ENCODE peak calls at places on chromosomes 1 and 21, in four cellular contexts. C is BE2C, J is GM20000, L is PC-9. P is an unnamed sample.

GRCh38 chr1:201463071-201463552 is 5.9 kb downstream of the PHLDA3 start:
- DNase-seq in J (no peak), L (peak), C (no peak), P (no peak)

GRCh38 chr21:42486551-42486950 is 9.5 kb downstream of the RSPH1 start:
- DNase-seq in J (no peak), L (no peak), C (no peak), P (no peak)

GRCh38 chr1:163730366-163730765 is 408.6 kb downstream of the NUF2 start:
- DNase-seq in C (no peak), J (no peak), L (no peak), P (no peak)

GRCh38 chr1:5338466-5338865 is 653.8 kb downstream of the NPHP4 start:
- DNase-seq in C (no peak), L (no peak), J (no peak), P (no peak)

GRCh38 chr1:94033849-94034248 is 87.1 kb downstream of the ABCA4 start:
- DNase-seq in C (no peak), L (no peak), J (no peak), P (no peak)

GRCh38 chr1:221782461-221782860 is 40.6 kb upstream of the DUSP10 start:
- DNase-seq in L (no peak), C (no peak), J (no peak), P (no peak)

GRCh38 chr1:203621559-203622130 is 5.0 kb upstream of the ATP2B4 start:
- DNase-seq in J (no peak), C (no peak), L (no peak), P (no peak)

GRCh38 chr1:118861216-118861615 is 126.9 kb downstream of the TBX15 start:
- DNase-seq in J (no peak), L (no peak), C (no peak), P (no peak)

GRCh38 chr1:199089393-199090122 is 450.7 kb downstream of the PTPRC start:
- DNase-seq in J (peak), L (no peak), C (no peak), P (peak)

GRCh38 chr1:28592314-28593071 is 428 bp downstream of the RAB42 start:
- DNase-seq in J (peak), C (no peak), L (no peak), P (peak)

GRCh38 chr1:7770939-7771672 is at the start of gene VAMP3:
- DNase-seq in C (peak), J (peak), L (peak), P (peak)

GRCh38 chr1:91783423-91784162 is 102.4 kb downstream of the TGFBR3 start:
- DNase-seq in J (no peak), L (no peak), C (no peak), P (no peak)

GRCh38 chr1:148372731-148373130 is 110.4 kb downstream of the PPIAL4G start:
- DNase-seq in L (no peak), J (no peak), C (no peak), P (no peak)

GRCh38 chr1:230864441-230864840 is 3.9 kb downstream of the C1orf198 start:
- DNase-seq in C (no peak), J (no peak), L (no peak), P (no peak)

GRCh38 chr1:31764307-31765040 is at the start of gene ADGRB2:
- DNase-seq in J (peak), C (peak), L (no peak), P (no peak)

GRCh38 chr1:55211909-55212308 is 3.3 kb downstream of the USP24 start:
- DNase-seq in J (peak), L (no peak), C (no peak), P (peak)

GRCh38 chr21:41066086-41066938 is 101.6 kb upstream of the BACE2 start:
- DNase-seq in J (no peak), C (no peak), L (no peak), P (no peak)

GRCh38 chr1:172928412-172928811 is 122.3 kb downstream of the TNFSF18 start:
- DNase-seq in L (no peak), C (no peak), J (no peak), P (no peak)

GRCh38 chr1:53076165-53076564 is 14.2 kb downstream of the PODN start:
- DNase-seq in L (no peak), C (no peak), J (no peak), P (no peak)

GRCh38 chr1:156379420-156380165 is 10.6 kb downstream of the RHBG start:
- DNase-seq in J (no peak), L (no peak), C (no peak), P (no peak)

GRCh38 chr21:44547656-44548331 is 3.5 kb downstream of the KRTAP10-2 start:
- DNase-seq in C (no peak), L (no peak), J (no peak), P (no peak)

GRCh38 chr1:16191916-16192545 is 20.4 kb downstream of the ARHGEF19 start:
- DNase-seq in C (no peak), L (no peak), J (no peak), P (no peak)

GRCh38 chr21:43903451-43904091 is 38.5 kb downstream of the AGPAT3 start:
- DNase-seq in J (no peak), C (no peak), L (no peak), P (no peak)

GRCh38 chr1:167057297-167057688 is 32.9 kb downstream of the GPA33 start:
- DNase-seq in L (peak), J (peak), C (peak), P (peak)

GRCh38 chr1:19477284-19478240 is 7.8 kb downstream of the CAPZB start:
- DNase-seq in C (no peak), L (no peak), J (peak), P (peak)

GRCh38 chr1:17539526-17540254 is at the start of gene ARHGEF10L:
- DNase-seq in J (peak), L (no peak), C (peak), P (no peak)

GRCh38 chr1:201456499-201457309 is 12.3 kb downstream of the PHLDA3 start:
- DNase-seq in J (no peak), C (no peak), L (peak), P (no peak)

GRCh38 chr21:28642891-28643290 is 349.8 kb downstream of the LTN1 start:
- DNase-seq in J (no peak), L (no peak), C (no peak), P (no peak)

GRCh38 chr1:66364578-66365391 is 169.2 kb upstream of the SGIP1 start:
- DNase-seq in L (no peak), C (no peak), J (no peak), P (no peak)

GRCh38 chr1:66356605-66357004 is 177.3 kb upstream of the SGIP1 start:
- DNase-seq in J (no peak), L (no peak), C (no peak), P (no peak)

GRCh38 chr1:66359815-66360214 is 174.1 kb upstream of the SGIP1 start:
- DNase-seq in C (no peak), J (no peak), L (no peak), P (no peak)

GRCh38 chr1:66357478-66358197 is 176.3 kb upstream of the SGIP1 start:
- DNase-seq in L (no peak), C (no peak), J (no peak), P (no peak)

GRCh38 chr1:66360285-66360724 is 173.6 kb upstream of the SGIP1 start:
- DNase-seq in L (no peak), C (peak), J (no peak), P (no peak)
- TF ChIP-seq CTCF in L (no peak), C (peak), J (peak), P (peak)

DNA sequence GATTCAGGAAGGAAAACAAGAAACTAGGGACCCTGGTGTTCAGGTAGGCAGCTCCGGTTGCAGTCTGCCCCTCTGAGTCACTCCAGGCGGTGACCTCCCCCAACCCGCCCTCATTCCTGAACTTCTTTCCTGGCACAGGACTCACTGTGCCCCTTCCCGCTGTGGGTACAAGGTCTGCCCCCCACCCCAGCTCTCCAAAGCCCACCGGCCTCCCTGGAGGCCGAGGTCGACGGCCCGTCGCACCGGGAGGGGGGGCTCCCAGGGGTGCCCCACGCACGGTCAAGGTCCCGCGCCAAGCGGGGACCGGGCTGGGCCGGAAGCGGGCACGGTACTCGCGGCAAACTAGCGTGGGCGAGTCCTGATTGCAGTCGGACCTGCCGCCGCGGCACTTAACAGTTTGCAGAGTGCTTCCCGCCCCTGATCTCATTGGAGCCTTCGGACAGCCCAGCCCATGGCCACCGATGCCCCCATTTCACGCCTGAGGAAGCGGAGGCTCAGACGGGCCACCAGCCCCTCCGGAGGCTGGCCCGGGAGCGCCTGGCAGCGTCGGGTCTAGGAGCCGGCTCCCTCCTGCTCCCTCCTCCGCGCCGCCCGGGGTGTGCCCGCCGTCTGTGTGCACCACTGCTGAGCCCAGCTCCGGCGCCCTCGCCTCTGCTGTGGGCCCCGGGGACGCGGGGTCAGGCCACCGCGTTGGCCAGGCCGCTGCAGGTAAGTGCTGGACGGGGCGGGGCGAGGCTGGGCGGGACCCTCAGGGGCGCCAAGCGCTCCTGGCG is at the start of gene GJB3:
- DNase-seq in L (peak), C (no peak), J (no peak), P (no peak)
- TF ChIP-seq CTCF in L (no peak), C (no peak), J (no peak), P (no peak)

GRCh38 chr1:21333824-21334213 is 43.6 kb upstream of the ECE1 start:
- DNase-seq in J (no peak), L (no peak), C (no peak), P (no peak)

GRCh38 chr1:21334214-21335087 is 44.2 kb upstream of the ECE1 start:
- DNase-seq in J (peak), C (peak), L (peak), P (peak)

GRCh38 chr1:21337010-21337437 is 46.8 kb upstream of the ECE1 start:
- DNase-seq in L (no peak), C (peak), J (no peak), P (no peak)

GRCh38 chr1:21335750-21336168 is 45.5 kb upstream of the ECE1 start:
- DNase-seq in J (no peak), L (peak), C (peak), P (no peak)

GRCh38 chr1:21335088-21335678 is 44.9 kb upstream of the ECE1 start:
- DNase-seq in L (no peak), J (no peak), C (no peak), P (no peak)
- TF ChIP-seq CTCF in L (peak), J (no peak), C (no peak), P (no peak)

DNA sequence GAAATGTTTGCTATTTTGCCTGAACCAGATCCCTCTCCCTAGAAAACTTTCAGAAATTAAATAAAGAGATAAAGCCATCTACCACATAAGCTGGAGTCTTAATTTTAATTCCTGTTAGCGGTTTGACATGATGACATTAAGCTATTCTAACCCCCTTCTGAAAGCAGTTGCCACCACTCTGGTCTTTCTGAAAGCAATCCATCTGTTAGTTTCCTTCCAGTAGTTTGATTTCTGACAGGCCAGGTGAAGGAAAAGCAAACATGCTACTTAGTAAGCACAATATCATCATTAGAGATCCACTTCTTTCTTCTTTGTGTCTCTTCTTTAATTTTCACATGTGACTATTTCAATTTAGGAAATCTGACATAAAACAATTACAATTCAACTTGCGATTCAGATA is 39.9 kb downstream of the RGL1 start:
- DNase-seq in L (no peak), J (no peak), C (no peak), P (no peak)
- TF ChIP-seq CTCF in L (no peak), J (no peak), C (no peak), P (no peak)

GRCh38 chr1:11462224-11462923 is 16.6 kb upstream of the DISP3 start:
- DNase-seq in C (no peak), L (no peak), J (no peak), P (no peak)

GRCh38 chr1:11456970-11457369 is 22.0 kb upstream of the DISP3 start:
- DNase-seq in L (no peak), C (no peak), J (no peak), P (no peak)

GRCh38 chr1:11461738-11462137 is 17.2 kb upstream of the DISP3 start:
- DNase-seq in J (no peak), L (no peak), C (no peak), P (no peak)

GRCh38 chr1:11455925-11456580 is 22.9 kb upstream of the DISP3 start:
- DNase-seq in L (no peak), C (no peak), J (no peak), P (no peak)

GRCh38 chr1:11458811-11459275 is 20.1 kb upstream of the DISP3 start:
- DNase-seq in C (peak), J (no peak), L (no peak), P (no peak)
- TF ChIP-seq CTCF in C (no peak), J (no peak), L (no peak), P (no peak)

GRCh38 chr21:45768011-45768740 is 124.7 kb downstream of the PCBP3 start:
- DNase-seq in J (peak), L (no peak), C (no peak), P (no peak)

GRCh38 chr21:45769896-45770295 is 126.4 kb downstream of the PCBP3 start:
- DNase-seq in L (no peak), J (no peak), C (no peak), P (no peak)

GRCh38 chr21:45767071-45768006 is 123.8 kb downstream of the PCBP3 start:
- DNase-seq in L (no peak), J (no peak), C (no peak), P (no peak)

GRCh38 chr21:45769239-45769758 is 125.8 kb downstream of the PCBP3 start:
- DNase-seq in L (no peak), C (no peak), J (no peak), P (peak)

DNA sequence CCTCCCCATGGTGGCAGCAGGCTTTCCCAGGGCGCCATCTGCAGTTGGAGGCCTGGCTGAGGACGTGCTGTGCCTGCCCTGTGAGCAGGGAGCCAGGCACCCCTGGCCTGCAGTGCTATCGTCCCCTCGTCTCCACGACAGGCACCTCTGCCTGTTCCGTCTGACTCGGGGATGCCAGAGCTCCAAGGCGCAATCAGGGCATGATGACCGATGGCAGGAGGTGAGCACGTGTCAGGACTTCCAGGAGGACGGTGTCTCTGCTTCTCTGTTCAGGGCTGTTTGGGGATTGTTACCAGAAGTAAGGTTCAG is 125.2 kb downstream of the PCBP3 start:
- DNase-seq in J (no peak), C (peak), L (no peak), P (peak)
- TF ChIP-seq CTCF in J (no peak), C (peak), L (no peak), P (peak)

DNA sequence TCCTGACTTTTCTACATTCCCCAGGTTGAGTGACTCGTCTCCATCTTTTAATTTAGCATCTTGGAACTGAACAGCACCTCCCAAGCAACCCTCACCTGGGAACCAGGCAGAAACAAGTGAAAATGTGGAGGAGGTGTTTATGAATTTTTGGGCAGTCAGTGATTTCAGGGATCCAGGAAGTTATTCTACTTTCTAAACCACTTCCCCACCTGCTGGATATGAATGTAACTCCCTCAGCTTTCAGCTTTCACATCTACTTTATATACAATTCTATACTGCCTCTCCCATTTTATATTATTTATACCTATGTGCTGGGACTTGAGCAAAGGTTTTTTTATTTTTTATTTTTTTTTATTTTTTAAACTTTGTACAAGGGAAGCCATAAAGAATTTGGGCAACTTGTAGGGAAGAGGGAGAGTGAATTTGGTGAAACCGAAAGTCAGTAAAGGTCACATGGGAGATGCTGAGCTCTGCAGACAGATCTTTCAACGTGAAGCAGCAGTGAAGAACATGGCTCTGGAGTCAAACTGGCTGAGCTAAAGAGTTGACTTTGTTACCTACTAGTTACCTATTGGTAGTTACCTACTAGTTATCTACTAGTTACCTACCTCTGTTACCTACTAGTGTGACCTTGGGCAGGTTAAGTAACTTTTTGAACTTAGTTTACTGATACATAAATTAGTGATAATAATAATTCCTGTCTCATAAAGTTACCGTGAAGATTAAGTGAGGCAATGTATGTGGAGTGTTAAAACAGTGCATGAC is 45.5 kb downstream of the DDR2 start:
- DNase-seq in J (peak), L (no peak), C (no peak), P (no peak)
- TF ChIP-seq CTCF in J (no peak), L (no peak), C (peak), P (no peak)